ENCODE peak calls at places on chromosome 16, in ten cellular contexts. One of them, this sample, is unnamed.

GRCh38 chr16:21300309-21301167 is 22.4 kb upstream of the CRYM start:
- DNase-seq in mucosa of descending colon: peak
- DNase-seq in AG04450: peak
- DNase-seq in kidney epithelial cell: peak
- DNase-seq in cardiac fibroblast: peak
- DNase-seq in choroid plexus epithelial cell: peak
- DNase-seq in fibroblast of lung: peak
- DNase-seq in progenitor cell of endocrine pancreas: peak
- DNase-seq in endothelial cell: peak
- DNase-seq in glutamatergic neuron: peak
- DNase-seq in this sample: peak

GRCh38 chr16:86772671-86773338 is 194.5 kb downstream of the FOXL1 start:
- DNase-seq in kidney epithelial cell: peak
- DNase-seq in glutamatergic neuron: no peak
- DNase-seq in mucosa of descending colon: no peak
- DNase-seq in endothelial cell: no peak
- DNase-seq in fibroblast of lung: no peak
- DNase-seq in progenitor cell of endocrine pancreas: no peak
- DNase-seq in choroid plexus epithelial cell: peak
- DNase-seq in AG04450: peak
- DNase-seq in cardiac fibroblast: peak
- DNase-seq in this sample: peak

GRCh38 chr16:81035975-81036750 is 521 bp downstream of the ATMIN start:
- DNase-seq in mucosa of descending colon: peak
- DNase-seq in choroid plexus epithelial cell: peak
- DNase-seq in progenitor cell of endocrine pancreas: peak
- DNase-seq in AG04450: no peak
- DNase-seq in kidney epithelial cell: no peak
- DNase-seq in glutamatergic neuron: peak
- DNase-seq in cardiac fibroblast: peak
- DNase-seq in fibroblast of lung: peak
- DNase-seq in endothelial cell: peak
- DNase-seq in this sample: peak

GRCh38 chr16:30376508-30376907 is 1.9 kb downstream of the MYL11 start:
- DNase-seq in glutamatergic neuron: no peak
- DNase-seq in choroid plexus epithelial cell: no peak
- DNase-seq in progenitor cell of endocrine pancreas: no peak
- DNase-seq in kidney epithelial cell: no peak
- DNase-seq in cardiac fibroblast: no peak
- DNase-seq in fibroblast of lung: no peak
- DNase-seq in mucosa of descending colon: no peak
- DNase-seq in endothelial cell: no peak
- DNase-seq in AG04450: no peak
- DNase-seq in this sample: no peak

GRCh38 chr16:14042706-14043105 is 28.4 kb upstream of the MRTFB start:
- DNase-seq in AG04450: no peak
- DNase-seq in progenitor cell of endocrine pancreas: no peak
- DNase-seq in fibroblast of lung: no peak
- DNase-seq in mucosa of descending colon: no peak
- DNase-seq in choroid plexus epithelial cell: no peak
- DNase-seq in kidney epithelial cell: no peak
- DNase-seq in endothelial cell: peak
- DNase-seq in glutamatergic neuron: no peak
- DNase-seq in cardiac fibroblast: no peak
- DNase-seq in this sample: no peak

GRCh38 chr16:13957197-13958078 is 37.5 kb downstream of the ERCC4 start:
- DNase-seq in choroid plexus epithelial cell: peak
- DNase-seq in mucosa of descending colon: peak
- DNase-seq in glutamatergic neuron: peak
- DNase-seq in endothelial cell: no peak
- DNase-seq in kidney epithelial cell: peak
- DNase-seq in progenitor cell of endocrine pancreas: no peak
- DNase-seq in AG04450: peak
- DNase-seq in cardiac fibroblast: peak
- DNase-seq in fibroblast of lung: peak
- DNase-seq in this sample: peak

GRCh38 chr16:86044881-86045600 is 146.1 kb downstream of the IRF8 start:
- DNase-seq in mucosa of descending colon: no peak
- DNase-seq in choroid plexus epithelial cell: no peak
- DNase-seq in AG04450: no peak
- DNase-seq in endothelial cell: no peak
- DNase-seq in kidney epithelial cell: no peak
- DNase-seq in cardiac fibroblast: no peak
- DNase-seq in glutamatergic neuron: no peak
- DNase-seq in fibroblast of lung: no peak
- DNase-seq in progenitor cell of endocrine pancreas: no peak
- DNase-seq in this sample: no peak

GRCh38 chr16:27785307-27785678 is 235.3 kb downstream of the KATNIP start:
- DNase-seq in AG04450: no peak
- DNase-seq in choroid plexus epithelial cell: no peak
- DNase-seq in cardiac fibroblast: no peak
- DNase-seq in glutamatergic neuron: no peak
- DNase-seq in progenitor cell of endocrine pancreas: no peak
- DNase-seq in endothelial cell: no peak
- DNase-seq in fibroblast of lung: no peak
- DNase-seq in mucosa of descending colon: no peak
- DNase-seq in kidney epithelial cell: no peak
- DNase-seq in this sample: no peak

GRCh38 chr16:24337013-24337412 is 80.9 kb downstream of the CACNG3 start:
- DNase-seq in AG04450: no peak
- DNase-seq in kidney epithelial cell: no peak
- DNase-seq in choroid plexus epithelial cell: no peak
- DNase-seq in cardiac fibroblast: no peak
- DNase-seq in endothelial cell: no peak
- DNase-seq in glutamatergic neuron: no peak
- DNase-seq in progenitor cell of endocrine pancreas: no peak
- DNase-seq in mucosa of descending colon: no peak
- DNase-seq in fibroblast of lung: no peak
- DNase-seq in this sample: no peak

GRCh38 chr16:46629331-46629843 is 8.2 kb upstream of the SHCBP1 start:
- DNase-seq in endothelial cell: peak
- DNase-seq in AG04450: no peak
- DNase-seq in kidney epithelial cell: no peak
- DNase-seq in glutamatergic neuron: no peak
- DNase-seq in progenitor cell of endocrine pancreas: no peak
- DNase-seq in choroid plexus epithelial cell: peak
- DNase-seq in mucosa of descending colon: no peak
- DNase-seq in fibroblast of lung: peak
- DNase-seq in cardiac fibroblast: peak
- DNase-seq in this sample: peak

GRCh38 chr16:27973678-27974077 is 89.8 kb downstream of the GSG1L start:
- DNase-seq in cardiac fibroblast: no peak
- DNase-seq in mucosa of descending colon: no peak
- DNase-seq in fibroblast of lung: no peak
- DNase-seq in AG04450: no peak
- DNase-seq in kidney epithelial cell: no peak
- DNase-seq in endothelial cell: peak
- DNase-seq in progenitor cell of endocrine pancreas: no peak
- DNase-seq in choroid plexus epithelial cell: no peak
- DNase-seq in glutamatergic neuron: no peak
- DNase-seq in this sample: no peak

GRCh38 chr16:22763655-22764054 is 50.3 kb upstream of the HS3ST2 start:
- DNase-seq in endothelial cell: no peak
- DNase-seq in kidney epithelial cell: no peak
- DNase-seq in progenitor cell of endocrine pancreas: no peak
- DNase-seq in AG04450: no peak
- DNase-seq in cardiac fibroblast: no peak
- DNase-seq in mucosa of descending colon: no peak
- DNase-seq in fibroblast of lung: no peak
- DNase-seq in glutamatergic neuron: peak
- DNase-seq in choroid plexus epithelial cell: no peak
- DNase-seq in this sample: no peak
- TF ChIP-seq CTCF in endothelial cell: no peak
- TF ChIP-seq CTCF in kidney epithelial cell: no peak
- TF ChIP-seq CTCF in progenitor cell of endocrine pancreas: no peak
- TF ChIP-seq CTCF in AG04450: no peak
- TF ChIP-seq CTCF in cardiac fibroblast: no peak
- TF ChIP-seq CTCF in mucosa of descending colon: no peak
- TF ChIP-seq CTCF in fibroblast of lung: no peak
- TF ChIP-seq CTCF in glutamatergic neuron: no peak
- TF ChIP-seq CTCF in choroid plexus epithelial cell: no peak
- TF ChIP-seq CTCF in this sample: no peak

DNA sequence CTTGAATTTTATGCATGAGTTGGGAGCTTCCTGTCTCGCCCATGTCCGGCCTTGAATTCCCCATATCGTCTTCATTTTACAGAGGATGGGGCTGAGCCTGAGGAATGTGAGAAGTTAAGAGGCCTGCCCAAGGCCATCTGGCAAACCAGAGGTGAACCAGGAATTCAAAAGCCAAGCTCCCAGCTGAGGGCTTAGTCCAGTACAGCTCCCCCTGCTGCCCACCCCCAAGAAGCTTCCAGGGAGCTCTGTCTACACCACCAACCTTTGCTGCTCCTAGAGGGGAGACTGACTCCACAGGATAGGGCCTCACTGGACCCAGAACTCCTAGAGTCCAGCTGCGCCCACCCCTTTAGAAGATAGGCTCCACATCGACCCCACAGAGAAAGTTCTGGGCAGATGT is 20.7 kb upstream of the C16orf78 start:
- DNase-seq in endothelial cell: peak
- DNase-seq in AG04450: no peak
- DNase-seq in progenitor cell of endocrine pancreas: no peak
- DNase-seq in glutamatergic neuron: peak
- DNase-seq in cardiac fibroblast: peak
- DNase-seq in mucosa of descending colon: no peak
- DNase-seq in choroid plexus epithelial cell: peak
- DNase-seq in kidney epithelial cell: no peak
- DNase-seq in fibroblast of lung: no peak
- DNase-seq in this sample: peak
- TF ChIP-seq CTCF in endothelial cell: peak
- TF ChIP-seq CTCF in AG04450: peak
- TF ChIP-seq CTCF in progenitor cell of endocrine pancreas: peak
- TF ChIP-seq CTCF in glutamatergic neuron: peak
- TF ChIP-seq CTCF in cardiac fibroblast: peak
- TF ChIP-seq CTCF in mucosa of descending colon: no peak
- TF ChIP-seq CTCF in choroid plexus epithelial cell: peak
- TF ChIP-seq CTCF in kidney epithelial cell: peak
- TF ChIP-seq CTCF in fibroblast of lung: peak
- TF ChIP-seq CTCF in this sample: peak

GRCh38 chr16:88288303-88288702 is 94.5 kb upstream of the ZNF469 start:
- DNase-seq in cardiac fibroblast: no peak
- DNase-seq in progenitor cell of endocrine pancreas: no peak
- DNase-seq in choroid plexus epithelial cell: no peak
- DNase-seq in mucosa of descending colon: no peak
- DNase-seq in fibroblast of lung: no peak
- DNase-seq in glutamatergic neuron: no peak
- DNase-seq in endothelial cell: no peak
- DNase-seq in kidney epithelial cell: no peak
- DNase-seq in AG04450: no peak
- DNase-seq in this sample: no peak

GRCh38 chr16:88287219-88287618 is 95.5 kb upstream of the ZNF469 start:
- DNase-seq in progenitor cell of endocrine pancreas: no peak
- DNase-seq in glutamatergic neuron: peak
- DNase-seq in fibroblast of lung: peak
- DNase-seq in kidney epithelial cell: no peak
- DNase-seq in endothelial cell: no peak
- DNase-seq in AG04450: no peak
- DNase-seq in choroid plexus epithelial cell: no peak
- DNase-seq in cardiac fibroblast: peak
- DNase-seq in mucosa of descending colon: no peak
- DNase-seq in this sample: peak

GRCh38 chr16:88289549-88290344 is 93.0 kb upstream of the ZNF469 start:
- DNase-seq in glutamatergic neuron: no peak
- DNase-seq in progenitor cell of endocrine pancreas: no peak
- DNase-seq in mucosa of descending colon: no peak
- DNase-seq in AG04450: no peak
- DNase-seq in choroid plexus epithelial cell: no peak
- DNase-seq in cardiac fibroblast: peak
- DNase-seq in fibroblast of lung: no peak
- DNase-seq in endothelial cell: no peak
- DNase-seq in kidney epithelial cell: no peak
- DNase-seq in this sample: no peak

GRCh38 chr16:88290850-88291830 is 91.6 kb upstream of the ZNF469 start:
- DNase-seq in glutamatergic neuron: no peak
- DNase-seq in progenitor cell of endocrine pancreas: no peak
- DNase-seq in kidney epithelial cell: no peak
- DNase-seq in cardiac fibroblast: no peak
- DNase-seq in endothelial cell: no peak
- DNase-seq in choroid plexus epithelial cell: no peak
- DNase-seq in mucosa of descending colon: no peak
- DNase-seq in AG04450: no peak
- DNase-seq in fibroblast of lung: no peak
- DNase-seq in this sample: no peak

GRCh38 chr16:88289001-88289400 is 93.8 kb upstream of the ZNF469 start:
- DNase-seq in progenitor cell of endocrine pancreas: no peak
- DNase-seq in AG04450: no peak
- DNase-seq in fibroblast of lung: no peak
- DNase-seq in endothelial cell: no peak
- DNase-seq in kidney epithelial cell: no peak
- DNase-seq in choroid plexus epithelial cell: no peak
- DNase-seq in glutamatergic neuron: no peak
- DNase-seq in cardiac fibroblast: no peak
- DNase-seq in mucosa of descending colon: no peak
- DNase-seq in this sample: no peak
- TF ChIP-seq CTCF in progenitor cell of endocrine pancreas: no peak
- TF ChIP-seq CTCF in AG04450: no peak
- TF ChIP-seq CTCF in fibroblast of lung: no peak
- TF ChIP-seq CTCF in endothelial cell: no peak
- TF ChIP-seq CTCF in kidney epithelial cell: no peak
- TF ChIP-seq CTCF in choroid plexus epithelial cell: no peak
- TF ChIP-seq CTCF in glutamatergic neuron: no peak
- TF ChIP-seq CTCF in cardiac fibroblast: no peak
- TF ChIP-seq CTCF in mucosa of descending colon: no peak
- TF ChIP-seq CTCF in this sample: no peak

DNA sequence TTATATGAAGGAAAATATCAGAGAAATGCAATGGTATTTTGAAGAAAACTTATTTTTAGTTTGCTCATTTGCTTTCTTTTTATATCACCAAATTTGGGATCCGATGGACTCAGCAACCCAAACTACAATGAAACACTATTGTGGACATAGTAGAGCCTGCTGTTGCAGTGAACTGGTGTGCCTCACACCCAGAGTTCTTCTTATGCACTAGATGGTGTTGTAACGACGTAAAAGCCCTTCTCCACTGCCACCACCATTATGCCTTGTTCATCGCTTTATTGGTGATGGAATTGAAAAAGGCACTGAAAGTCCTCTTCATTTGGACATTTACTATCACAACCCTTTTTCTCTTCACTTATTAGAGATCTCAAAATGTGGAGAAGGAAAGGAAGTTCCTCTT is 381.3 kb downstream of the CDH8 start:
- DNase-seq in choroid plexus epithelial cell: no peak
- DNase-seq in progenitor cell of endocrine pancreas: no peak
- DNase-seq in glutamatergic neuron: no peak
- DNase-seq in cardiac fibroblast: no peak
- DNase-seq in mucosa of descending colon: no peak
- DNase-seq in fibroblast of lung: no peak
- DNase-seq in endothelial cell: no peak
- DNase-seq in AG04450: no peak
- DNase-seq in kidney epithelial cell: no peak
- DNase-seq in this sample: no peak
- TF ChIP-seq CTCF in choroid plexus epithelial cell: no peak
- TF ChIP-seq CTCF in progenitor cell of endocrine pancreas: no peak
- TF ChIP-seq CTCF in glutamatergic neuron: no peak
- TF ChIP-seq CTCF in cardiac fibroblast: no peak
- TF ChIP-seq CTCF in mucosa of descending colon: no peak
- TF ChIP-seq CTCF in fibroblast of lung: no peak
- TF ChIP-seq CTCF in endothelial cell: no peak
- TF ChIP-seq CTCF in AG04450: no peak
- TF ChIP-seq CTCF in kidney epithelial cell: no peak
- TF ChIP-seq CTCF in this sample: no peak

GRCh38 chr16:59192551-59193199 is 458.6 kb upstream of the GOT2 start:
- DNase-seq in mucosa of descending colon: peak
- DNase-seq in AG04450: no peak
- DNase-seq in cardiac fibroblast: peak
- DNase-seq in progenitor cell of endocrine pancreas: no peak
- DNase-seq in fibroblast of lung: peak
- DNase-seq in kidney epithelial cell: no peak
- DNase-seq in choroid plexus epithelial cell: peak
- DNase-seq in glutamatergic neuron: peak
- DNase-seq in endothelial cell: peak
- DNase-seq in this sample: peak
- TF ChIP-seq CTCF in mucosa of descending colon: no peak
- TF ChIP-seq CTCF in AG04450: peak
- TF ChIP-seq CTCF in cardiac fibroblast: peak
- TF ChIP-seq CTCF in progenitor cell of endocrine pancreas: peak
- TF ChIP-seq CTCF in fibroblast of lung: peak
- TF ChIP-seq CTCF in kidney epithelial cell: peak
- TF ChIP-seq CTCF in choroid plexus epithelial cell: peak
- TF ChIP-seq CTCF in glutamatergic neuron: peak
- TF ChIP-seq CTCF in endothelial cell: peak
- TF ChIP-seq CTCF in this sample: peak